ENCODE peak calls at places on chromosomes 5 and 9, in five cellular contexts. T is Peyer's patch, Q is endothelial cell of umbilical vein, V is right lobe of liver, L is neural progenitor cell. M is an unnamed sample.
A peak's percentile ranks its signal among the peaks of the same experiment; 100 is the strongest.

GRCh38 chr9:118614011-118614410 is 755.2 kb downstream of the BRINP1 start:
- DNase-seq in T (no peak), Q (no peak), V (no peak), L (no peak), M (no peak)

GRCh38 chr9:93525476-93525875 is 50.9 kb upstream of the PHF2 start:
- DNase-seq in T (no peak), Q (no peak), V (no peak), L (peak; percentile 7), M (no peak)

GRCh38 chr9:21505425-21506179 is 23.5 kb upstream of the IFNE start:
- DNase-seq in T (no peak), Q (no peak), V (no peak), L (no peak), M (no peak)

GRCh38 chr5:5558102-5558501 is 135.6 kb downstream of the ICE1 start:
- DNase-seq in T (no peak), Q (no peak), V (no peak), L (no peak), M (no peak)

GRCh38 chr9:126617740-126618133 is 4.0 kb downstream of the LMX1B start:
- DNase-seq in T (no peak), Q (no peak), V (peak; percentile 15), L (no peak), M (peak; percentile 69)

GRCh38 chr5:56099346-56099745 is 104.6 kb upstream of the IL6ST start:
- DNase-seq in T (no peak), Q (peak; percentile 96), V (no peak), L (no peak), M (no peak)

GRCh38 chr9:37529111-37529510 is 43.4 kb downstream of the POLR1E start:
- DNase-seq in T (peak; percentile 91), Q (no peak), V (no peak), L (no peak), M (no peak)

GRCh38 chr5:5826911-5827310 is 404.4 kb downstream of the ICE1 start:
- DNase-seq in T (no peak), Q (no peak), V (no peak), L (no peak), M (no peak)

GRCh38 chr5:80231243-80231642 is 24.6 kb downstream of the SERINC5 start:
- DNase-seq in T (no peak), Q (no peak), V (no peak), L (no peak), M (no peak)

GRCh38 chr5:143229896-143230675 is 173.4 kb downstream of the NR3C1 start:
- DNase-seq in T (no peak), Q (no peak), V (no peak), L (peak; percentile 9), M (peak; percentile 39)

GRCh38 chr5:80165430-80165829 is 90.4 kb downstream of the SERINC5 start:
- DNase-seq in T (no peak), Q (no peak), V (no peak), L (no peak), M (no peak)

GRCh38 chr5:77224672-77225355 is 14.3 kb downstream of the PDE8B start:
- DNase-seq in T (no peak), Q (no peak), V (no peak), L (no peak), M (no peak)

GRCh38 chr5:106875591-106876297 is 795.0 kb downstream of the EFNA5 start:
- DNase-seq in T (no peak), Q (no peak), V (no peak), L (peak; percentile 11), M (no peak)

GRCh38 chr9:129482521-129483466 is 138.1 kb downstream of the C9orf50 start:
- DNase-seq in T (peak; percentile 86), Q (peak; percentile 69), V (peak; percentile 87), L (peak; percentile 74), M (peak; percentile 91)

GRCh38 chr5:159224471-159224870 is 15.1 kb upstream of the RNF145 start:
- DNase-seq in T (no peak), Q (no peak), V (no peak), L (no peak), M (no peak)

GRCh38 chr5:146208916-146209522 is 5.6 kb downstream of the RBM27 start:
- DNase-seq in T (no peak), Q (no peak), V (no peak), L (no peak), M (no peak)

GRCh38 chr5:56457887-56458451 is 224.8 kb upstream of the ANKRD55 start:
- DNase-seq in T (no peak), Q (no peak), V (no peak), L (no peak), M (no peak)

GRCh38 chr5:139660105-139660915 is 12.2 kb downstream of the CXXC5 start:
- DNase-seq in T (peak; percentile 75), Q (peak; percentile 50), V (peak; percentile 88), L (no peak), M (no peak)
- H3K4me3 ChIP-seq in T (no peak overlapping the region), Q (no peak overlapping the region), V (no peak overlapping the region), L (no peak overlapping the region), M (no peak overlapping the region)

DNA sequence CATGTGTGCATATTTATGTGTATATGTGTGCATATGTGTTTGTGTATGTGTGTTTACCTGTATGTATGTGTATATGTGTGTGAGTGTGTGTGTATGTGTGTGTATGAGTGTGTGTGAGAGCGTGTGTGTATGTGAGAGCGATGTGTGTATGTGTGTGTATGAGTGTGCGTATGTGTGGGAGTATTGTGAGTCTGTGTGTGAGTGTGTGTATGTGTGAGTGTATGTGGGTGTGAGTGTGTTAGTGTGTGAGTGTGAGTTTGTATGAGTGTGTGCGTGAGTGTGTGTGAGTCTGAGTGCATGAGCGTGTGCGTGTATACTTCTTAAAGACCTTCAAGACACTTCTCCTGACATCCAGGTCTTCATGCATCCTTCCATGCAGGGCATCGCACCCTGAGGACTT is 49.6 kb downstream of the CFAP77 start:
- DNase-seq in T (no peak), Q (no peak), V (no peak), L (no peak), M (no peak)
- H3K27me3 ChIP-seq in T (no peaks in the 10 kb centered on the region), Q (no peaks in the 10 kb centered on the region), V (no peaks in the 10 kb centered on the region), L (no peaks in the 10 kb centered on the region), M (no peaks in the 10 kb centered on the region)

DNA sequence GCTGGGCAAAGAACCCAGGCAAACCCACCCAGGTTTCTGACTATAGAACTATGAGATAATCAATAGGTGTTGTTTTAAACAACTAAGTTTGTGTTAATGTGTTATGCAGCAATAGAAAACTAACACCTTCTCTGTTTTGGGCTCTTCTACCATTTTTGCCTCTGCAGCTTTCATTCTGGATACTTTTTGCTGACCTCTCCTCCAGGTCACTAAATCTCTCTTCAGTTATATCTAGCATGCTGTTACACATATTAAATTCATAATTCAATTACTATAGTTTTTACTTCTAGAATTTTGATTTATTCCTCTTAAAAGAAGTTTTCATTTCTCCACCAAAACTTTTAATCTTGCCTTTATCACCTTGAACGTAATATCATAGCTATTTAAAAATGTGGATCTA is 17.2 kb downstream of the MAPK9 start:
- DNase-seq in T (no peak), Q (no peak), V (no peak), L (no peak), M (no peak)
- H3K36me3 ChIP-seq in T (no peaks in the 10 kb centered on the region), Q (no peaks in the 10 kb centered on the region), V (peaks cover 16% of the 10 kb centered on the region), L (peaks cover 14% of the 10 kb centered on the region), M (peaks cover 6% of the 10 kb centered on the region)

GRCh38 chr5:170501361-170501760 is 2.5 kb upstream of the KCNIP1 start:
- DNase-seq in T (no peak), Q (no peak), V (no peak), L (no peak), M (no peak)

GRCh38 chr5:170499621-170500020 is 4.2 kb upstream of the KCNIP1 start:
- DNase-seq in T (no peak), Q (no peak), V (no peak), L (no peak), M (no peak)

GRCh38 chr5:170496629-170497028 is 7.2 kb upstream of the KCNIP1 start:
- DNase-seq in T (no peak), Q (no peak), V (no peak), L (no peak), M (no peak)

GRCh38 chr5:170497311-170498038 is 6.3 kb upstream of the KCNIP1 start:
- DNase-seq in T (no peak), Q (no peak), V (no peak), L (peak; percentile 20), M (no peak)

DNA sequence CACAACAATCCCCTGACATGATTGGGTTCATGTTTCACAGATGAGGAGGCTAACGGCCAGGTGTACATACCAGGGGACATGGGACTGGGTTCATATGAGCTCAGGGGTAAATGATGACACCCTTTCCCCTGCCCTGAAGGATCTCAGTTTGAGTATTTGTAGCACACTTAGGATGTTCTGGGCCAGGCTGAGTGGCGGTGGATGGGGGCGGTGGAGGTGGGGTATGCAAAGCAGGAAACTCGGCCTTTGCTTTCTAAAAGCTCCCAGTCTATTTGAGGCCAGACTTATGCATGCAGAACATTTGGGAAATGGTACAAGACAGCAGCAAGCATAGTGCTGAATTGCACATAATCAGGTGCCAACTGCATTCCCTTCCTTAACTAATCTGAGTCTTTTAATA is 5.0 kb upstream of the KCNIP1 start:
- DNase-seq in T (no peak), Q (no peak), V (no peak), L (no peak), M (no peak)
- H3K4me3 ChIP-seq in T (no peak overlapping the region), Q (no peak overlapping the region), V (no peak overlapping the region), L (no peak overlapping the region), M (no peak overlapping the region)

GRCh38 chr9:133752739-133753446 is 14.7 kb upstream of the SARDH start:
- DNase-seq in T (peak; percentile 29), Q (no peak), V (no peak), L (no peak), M (no peak)
- H3K27me3 ChIP-seq in T (no peaks in the 10 kb centered on the region), Q (peaks cover 4% of the 10 kb centered on the region), V (no peaks in the 10 kb centered on the region), L (no peaks in the 10 kb centered on the region), M (no peaks in the 10 kb centered on the region)

DNA sequence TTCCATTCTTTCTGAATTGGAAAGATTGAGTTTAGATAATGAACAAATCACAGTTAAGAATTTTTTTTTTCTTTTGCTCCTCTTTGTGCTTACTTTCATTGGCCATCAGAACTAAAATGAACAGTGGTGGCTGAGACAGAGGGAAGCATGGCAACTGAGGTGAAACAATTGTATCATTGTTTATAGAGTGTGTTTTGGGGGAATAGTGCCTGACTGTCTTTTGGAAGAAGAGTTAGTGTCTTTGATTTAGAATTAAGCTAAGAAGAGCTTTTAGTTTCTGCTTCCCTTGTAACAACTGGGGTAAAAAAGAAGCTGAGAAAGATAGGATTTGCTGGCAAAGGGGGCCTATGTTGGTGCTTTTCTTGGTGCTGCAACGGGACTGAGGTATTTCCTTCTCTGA is 24.0 kb downstream of the HSD17B4 start:
- DNase-seq in T (no peak), Q (no peak), V (no peak), L (peak; percentile 18), M (no peak)
- H3K36me3 ChIP-seq in T (no peaks in the 10 kb centered on the region), Q (no peaks in the 10 kb centered on the region), V (peaks cover 14% of the 10 kb centered on the region), L (peaks cover 20% of the 10 kb centered on the region), M (peaks cover 3% of the 10 kb centered on the region)

GRCh38 chr5:181184845-181185216 is 20.2 kb downstream of the TRIM7 start:
- DNase-seq in T (no peak), Q (no peak), V (no peak), L (no peak), M (no peak)
- H3K4me3 ChIP-seq in T (no peak overlapping the region), Q (no peak overlapping the region), V (no peak overlapping the region), L (peak overlapping the region; percentile 47), M (no peak overlapping the region)

GRCh38 chr9:95415158-95415557 is 97.6 kb upstream of the FANCC start:
- DNase-seq in T (no peak), Q (no peak), V (no peak), L (no peak), M (no peak)

GRCh38 chr9:95411211-95411892 is 93.8 kb upstream of the FANCC start:
- DNase-seq in T (no peak), Q (no peak), V (no peak), L (no peak), M (no peak)

GRCh38 chr9:95419444-95419843 is 97.3 kb downstream of the PTCH1 start:
- DNase-seq in T (no peak), Q (no peak), V (no peak), L (no peak), M (no peak)

GRCh38 chr9:95409650-95410426 is 92.3 kb upstream of the FANCC start:
- DNase-seq in T (no peak), Q (peak; percentile 36), V (no peak), L (no peak), M (no peak)

GRCh38 chr9:95413793-95414192 is 96.3 kb upstream of the FANCC start:
- DNase-seq in T (no peak), Q (no peak), V (no peak), L (no peak), M (no peak)
- H3K27me3 ChIP-seq in T (no peaks in the 10 kb centered on the region), Q (no peaks in the 10 kb centered on the region), V (no peaks in the 10 kb centered on the region), L (no peaks in the 10 kb centered on the region), M (no peaks in the 10 kb centered on the region)

M was measured in H7.